ENCODE peak calls at places on chromosome 2, in four cellular contexts. U is ovary, D is mucosa of descending colon, X is tibial artery. Y is an unnamed sample.

GRCh38 chr2:121454549-121455090 is 76.1 kb upstream of the RNU4ATAC start:
- DNase-seq in U (no peak), D (no peak), X (no peak), Y (no peak)

GRCh38 chr2:24761866-24762265 is 31.3 kb downstream of the PTRHD1 start:
- DNase-seq in U (no peak), D (no peak), X (no peak), Y (no peak)

GRCh38 chr2:107936427-107937359 is 49.6 kb upstream of the SLC5A7 start:
- DNase-seq in U (no peak), D (no peak), X (no peak), Y (no peak)

GRCh38 chr2:42572297-42573081 is 4.1 kb downstream of the MTA3 start:
- DNase-seq in U (peak; percentile 49), D (no peak), X (no peak), Y (no peak)

GRCh38 chr2:74043345-74044329 is 58.9 kb downstream of the TET3 start:
- DNase-seq in U (no peak), D (no peak), X (no peak), Y (no peak)

GRCh38 chr2:58923869-58924268 is 682.7 kb upstream of the FANCL start:
- DNase-seq in U (no peak), D (no peak), X (no peak), Y (no peak)

GRCh38 chr2:72815655-72816268 is 10.1 kb downstream of the EXOC6B start:
- DNase-seq in U (no peak), D (no peak), X (no peak), Y (no peak)

GRCh38 chr2:179226961-179227259 is 37.7 kb downstream of the SESTD1 start:
- DNase-seq in U (no peak), D (no peak), X (no peak), Y (no peak)

GRCh38 chr2:219352448-219353023 is 20.0 kb upstream of the RESP18 start:
- DNase-seq in U (no peak), D (peak; percentile 47), X (no peak), Y (no peak)

GRCh38 chr2:163370169-163370886 is 365.5 kb downstream of the FIGN start:
- DNase-seq in U (no peak), D (no peak), X (no peak), Y (no peak)

GRCh38 chr2:195498176-195498575 is 158.8 kb upstream of the SLC39A10 start:
- DNase-seq in U (no peak), D (peak; percentile 36), X (no peak), Y (no peak)

GRCh38 chr2:151977631-151978030 is 121.2 kb downstream of the CACNB4 start:
- DNase-seq in U (no peak), D (no peak), X (no peak), Y (no peak)

GRCh38 chr2:71952572-71953188 is 195.0 kb downstream of the CYP26B1 start:
- DNase-seq in U (no peak), D (no peak), X (no peak), Y (no peak)

GRCh38 chr2:207463433-207463832 is 66.3 kb upstream of the CREB1 start:
- DNase-seq in U (no peak), D (no peak), X (no peak), Y (no peak)

GRCh38 chr2:108959401-108959800 is 29.6 kb downstream of the EDAR start:
- DNase-seq in U (no peak), D (no peak), X (peak; percentile 61), Y (no peak)

GRCh38 chr2:233252227-233252626 is 754 bp downstream of the ATG16L1 start:
- DNase-seq in U (no peak), D (no peak), X (no peak), Y (no peak)

GRCh38 chr2:95722331-95722730 is 130.5 kb downstream of the TRIM43 start:
- DNase-seq in U (no peak), D (no peak), X (no peak), Y (no peak)

GRCh38 chr2:144115892-144116291 is 404.0 kb downstream of the ZEB2 start:
- DNase-seq in U (no peak), D (no peak), X (no peak), Y (no peak)

GRCh38 chr2:134335601-134336000 is 81.7 kb downstream of the MGAT5 start:
- DNase-seq in U (no peak), D (no peak), X (no peak), Y (no peak)

GRCh38 chr2:241896746-241897201 is 27.2 kb downstream of the RTP5 start:
- DNase-seq in U (peak; percentile 31), D (no peak), X (no peak), Y (no peak)

GRCh38 chr2:98454073-98454472 is 9.4 kb downstream of the INPP4A start:
- DNase-seq in U (no peak), D (no peak), X (no peak), Y (no peak)

GRCh38 chr2:171515672-171516298 is 6.5 kb upstream of the CYBRD1 start:
- DNase-seq in U (no peak), D (no peak), X (no peak), Y (no peak)

GRCh38 chr2:219331560-219332213 is 857 bp downstream of the RESP18 start:
- DNase-seq in U (peak; percentile 54), D (peak; percentile 47), X (peak; percentile 53), Y (peak; percentile 40)

GRCh38 chr2:160576054-160576499 is 82.5 kb upstream of the RBMS1 start:
- DNase-seq in U (no peak), D (no peak), X (no peak), Y (no peak)

GRCh38 chr2:196263181-196263747 is 91.9 kb upstream of the STK17B start:
- DNase-seq in U (no peak), D (no peak), X (no peak), Y (no peak)

GRCh38 chr2:72271276-72271614 is 123.6 kb upstream of the CYP26B1 start:
- DNase-seq in U (no peak), D (no peak), X (no peak), Y (no peak)

GRCh38 chr2:8242734-8243133 is 439.1 kb upstream of the ID2 start:
- DNase-seq in U (no peak), D (no peak), X (no peak), Y (no peak)

GRCh38 chr2:121197369-121198091 is 87.5 kb downstream of the TFCP2L1 start:
- DNase-seq in U (no peak), D (peak; percentile 61), X (peak; percentile 97), Y (no peak)

GRCh38 chr2:110853516-110853915 is 121.1 kb downstream of the ACOXL start:
- DNase-seq in U (no peak), D (peak; percentile 59), X (no peak), Y (no peak)

GRCh38 chr2:88077076-88077475 is 9.5 kb downstream of the SMYD1 start:
- DNase-seq in U (no peak), D (no peak), X (no peak), Y (peak; percentile 40)

GRCh38 chr2:36809046-36809445 is 112.5 kb downstream of the VIT start:
- DNase-seq in U (no peak), D (no peak), X (no peak), Y (no peak)

GRCh38 chr2:36811071-36811470 is 114.6 kb downstream of the VIT start:
- DNase-seq in U (no peak), D (no peak), X (no peak), Y (no peak)

GRCh38 chr2:36808386-36808785 is 111.9 kb downstream of the VIT start:
- DNase-seq in U (no peak), D (no peak), X (no peak), Y (no peak)

GRCh38 chr2:36807223-36807886 is 110.8 kb downstream of the VIT start:
- DNase-seq in U (no peak), D (peak; percentile 52), X (no peak), Y (no peak)

DNA sequence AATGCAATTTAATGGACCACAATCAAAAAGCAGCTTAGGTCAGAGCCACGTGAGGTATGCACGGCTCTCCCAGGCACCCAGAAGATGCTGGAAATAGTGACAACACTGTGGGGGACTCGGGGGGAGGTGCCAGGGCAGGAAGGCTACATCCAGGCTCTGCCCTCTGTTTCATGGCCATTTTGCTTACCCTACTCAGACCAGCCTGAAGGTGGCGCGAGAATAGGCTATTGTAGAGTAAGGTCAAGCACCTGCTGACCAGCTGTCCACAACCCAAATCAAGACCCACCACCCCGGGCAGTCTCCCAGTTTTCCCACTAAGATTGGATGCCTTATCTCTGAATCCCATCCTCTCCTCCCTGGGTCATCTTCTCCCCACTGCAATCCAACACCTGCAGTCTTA is 115.7 kb downstream of the VIT start:
- DNase-seq in U (no peak), D (no peak), X (no peak), Y (no peak)
- TF ChIP-seq CTCF in U (no peak), D (no peak), X (no peak), Y (no peak)

DNA sequence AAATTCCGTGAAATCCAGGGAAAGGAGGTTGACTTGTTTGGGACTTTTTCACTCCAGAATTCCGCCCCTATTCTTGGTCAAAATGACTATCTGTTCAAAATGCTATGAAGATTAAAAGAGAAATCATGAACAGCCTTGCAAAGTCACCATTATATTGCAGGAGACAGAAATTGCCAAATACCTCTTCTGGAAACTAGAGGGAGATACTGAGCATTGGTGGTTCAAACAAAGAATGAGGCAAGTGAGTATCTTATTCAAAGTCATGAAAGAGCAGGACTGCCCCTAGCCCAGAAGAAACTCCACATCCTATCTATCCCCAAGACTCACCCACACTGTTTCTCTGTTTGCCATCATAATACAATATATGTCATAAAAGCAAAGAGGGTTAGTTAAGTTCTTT is 862.3 kb upstream of the POU3F3 start:
- DNase-seq in U (no peak), D (no peak), X (no peak), Y (no peak)
- TF ChIP-seq CTCF in U (no peak), D (no peak), X (no peak), Y (no peak)

GRCh38 chr2:45027051-45027450 is 17.8 kb upstream of the SIX2 start:
- DNase-seq in U (no peak), D (no peak), X (no peak), Y (no peak)

GRCh38 chr2:45029215-45029614 is 20.0 kb upstream of the SIX2 start:
- DNase-seq in U (no peak), D (no peak), X (no peak), Y (no peak)

GRCh38 chr2:45028276-45028675 is 19.0 kb upstream of the SIX2 start:
- DNase-seq in U (no peak), D (no peak), X (no peak), Y (no peak)

GRCh38 chr2:45020439-45020838 is 11.2 kb upstream of the SIX2 start:
- DNase-seq in U (no peak), D (no peak), X (no peak), Y (no peak)

GRCh38 chr2:45024600-45025291 is 15.5 kb upstream of the SIX2 start:
- DNase-seq in U (no peak), D (no peak), X (peak; percentile 90), Y (no peak)
- TF ChIP-seq CTCF in U (no peak), D (no peak), X (peak; percentile 12), Y (no peak)

DNA sequence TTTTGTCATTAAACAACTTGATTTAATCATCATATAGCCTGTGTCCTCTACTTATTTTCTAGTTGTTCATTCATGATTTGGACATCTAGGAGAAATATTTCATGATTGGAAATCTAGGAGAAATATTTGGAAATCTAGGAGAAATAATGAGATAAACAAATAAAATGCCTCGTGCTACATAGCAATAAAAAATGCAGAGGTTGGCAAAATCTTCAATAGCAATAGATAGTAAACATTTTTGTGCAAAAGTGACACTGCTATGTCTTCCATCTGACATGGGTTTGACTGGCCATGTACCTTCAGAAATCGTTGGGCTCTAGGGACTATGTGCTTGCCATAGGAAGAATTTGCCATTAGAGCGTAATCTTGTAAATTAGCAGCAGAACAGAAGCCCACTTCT is 1304.5 kb upstream of the ZEB2 start:
- DNase-seq in U (no peak), D (no peak), X (no peak), Y (no peak)
- TF ChIP-seq CTCF in U (no peak), D (no peak), X (no peak), Y (no peak)

GRCh38 chr2:39119732-39120520 is 925 bp downstream of the SOS1 start:
- DNase-seq in U (peak; percentile 73), D (peak; percentile 80), X (peak; percentile 73), Y (peak; percentile 64)
- TF ChIP-seq CTCF in U (peak; percentile 47), D (peak; percentile 18), X (peak; percentile 24), Y (peak; percentile 15)